ENCODE peak calls at places on chromosome 4, in seven cellular contexts. W is tibial artery; M is mammary epithelial cell; C is CD8-positive, alpha-beta T cell; B is endodermal cell; O is OCI-LY7; H is mucosa of descending colon. G is an unnamed sample. For H3K4me1, the result is how much of the 10 kb centered on the place peaks cover.

GRCh38 chr4:127975121-127975770 is 10.0 kb downstream of the ABHD18 start:
- DNase-seq in W (no peak), M (peak), C (no peak), B (no peak), O (no peak), H (no peak), G (no peak)

GRCh38 chr4:187387709-187388108 is 607.9 kb upstream of the ZFP42 start:
- DNase-seq in W (no peak), M (no peak), C (no peak), B (no peak), O (no peak), H (no peak), G (no peak)

GRCh38 chr4:147591048-147591577 is 26.1 kb upstream of the TMEM184C start:
- DNase-seq in W (no peak), M (no peak), C (no peak), B (no peak), O (no peak), H (no peak), G (no peak)

GRCh38 chr4:127214001-127214400 is 418.8 kb upstream of the INTU start:
- DNase-seq in W (no peak), M (no peak), C (no peak), B (no peak), O (no peak), H (no peak), G (no peak)

GRCh38 chr4:188619456-188620149 is 480.4 kb downstream of the TRIML1 start:
- DNase-seq in W (no peak), M (no peak), C (no peak), B (peak), O (no peak), H (no peak), G (no peak)

GRCh38 chr4:4842476-4843441 is 16.7 kb upstream of the MSX1 start:
- DNase-seq in W (peak), M (no peak), C (no peak), B (no peak), O (no peak), H (no peak), G (no peak)

GRCh38 chr4:169249214-169249973 is 21.4 kb downstream of the SH3RF1 start:
- DNase-seq in W (no peak), M (no peak), C (no peak), B (no peak), O (no peak), H (no peak), G (no peak)

GRCh38 chr4:167419468-167420133 is 185.3 kb upstream of the SPOCK3 start:
- DNase-seq in W (no peak), M (no peak), C (no peak), B (no peak), O (no peak), H (no peak), G (no peak)

GRCh38 chr4:71411976-71412375 is 73.2 kb downstream of the SLC4A4 start:
- DNase-seq in W (no peak), M (no peak), C (no peak), B (no peak), O (no peak), H (no peak), G (no peak)

GRCh38 chr4:15376594-15376993 is 51.2 kb upstream of the C1QTNF7 start:
- DNase-seq in W (no peak), M (peak), C (no peak), B (no peak), O (no peak), H (no peak), G (no peak)

GRCh38 chr4:184330008-184330400 is 112.3 kb upstream of the ENPP6 start:
- DNase-seq in W (peak), M (peak), C (no peak), B (no peak), O (no peak), H (no peak), G (no peak)

GRCh38 chr4:159526172-159526571 is 423.3 kb downstream of the RAPGEF2 start:
- DNase-seq in W (no peak), M (no peak), C (no peak), B (no peak), O (no peak), H (no peak), G (no peak)

GRCh38 chr4:43435303-43435702 is 542.8 kb downstream of the GRXCR1 start:
- DNase-seq in W (no peak), M (no peak), C (no peak), B (no peak), O (no peak), H (no peak), G (no peak)

GRCh38 chr4:105619193-105619931 is 66.9 kb downstream of the ARHGEF38 start:
- DNase-seq in W (peak), M (no peak), C (no peak), B (no peak), O (no peak), H (peak), G (peak)

DNA sequence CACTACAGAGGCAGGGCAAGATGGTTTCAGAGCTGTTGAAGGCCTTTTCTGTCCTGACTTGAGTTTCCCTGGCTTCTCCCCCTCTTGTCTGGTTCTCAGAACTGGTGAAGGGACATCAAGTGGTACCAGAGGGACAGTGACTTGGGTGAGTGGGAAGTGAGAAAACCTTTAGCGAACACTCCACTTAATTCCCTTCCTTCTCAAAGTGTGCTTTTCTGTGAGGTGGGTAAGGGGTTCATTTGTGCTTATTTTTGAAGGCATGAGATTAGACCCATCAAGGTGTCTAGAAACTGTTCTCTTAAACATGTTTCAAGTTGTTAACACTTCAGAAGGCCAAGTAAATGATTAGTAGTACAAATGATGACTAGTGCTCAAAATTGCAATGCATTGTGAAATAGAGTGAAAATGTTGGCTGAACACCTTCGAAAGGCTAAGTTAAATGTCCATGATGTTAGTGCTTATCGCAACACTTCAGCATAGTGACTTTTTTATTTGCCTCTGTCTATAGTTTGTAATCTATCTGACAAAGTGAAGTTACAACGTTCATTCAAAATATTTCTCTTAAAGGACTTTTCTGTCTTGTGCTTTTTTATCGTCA is 2.8 kb downstream of the AREG start:
- DNase-seq in W (no peak), M (no peak), C (no peak), B (no peak), O (no peak), H (no peak), G (no peak)
- H3K4me1 ChIP-seq in W (under half), M (under half), C (under half), B (under half), O (under half), H (under half), G (under half)

GRCh38 chr4:7956306-7957112 is 16.8 kb upstream of the AFAP1 start:
- DNase-seq in W (no peak), M (peak), C (no peak), B (no peak), O (no peak), H (no peak), G (no peak)

GRCh38 chr4:7950301-7951092 is 10.8 kb upstream of the AFAP1 start:
- DNase-seq in W (no peak), M (no peak), C (no peak), B (no peak), O (no peak), H (no peak), G (no peak)

GRCh38 chr4:7949759-7950158 is 10.1 kb upstream of the AFAP1 start:
- DNase-seq in W (no peak), M (no peak), C (no peak), B (no peak), O (no peak), H (no peak), G (no peak)

GRCh38 chr4:7955393-7955792 is 15.7 kb upstream of the AFAP1 start:
- DNase-seq in W (no peak), M (no peak), C (no peak), B (no peak), O (no peak), H (no peak), G (no peak)

DNA sequence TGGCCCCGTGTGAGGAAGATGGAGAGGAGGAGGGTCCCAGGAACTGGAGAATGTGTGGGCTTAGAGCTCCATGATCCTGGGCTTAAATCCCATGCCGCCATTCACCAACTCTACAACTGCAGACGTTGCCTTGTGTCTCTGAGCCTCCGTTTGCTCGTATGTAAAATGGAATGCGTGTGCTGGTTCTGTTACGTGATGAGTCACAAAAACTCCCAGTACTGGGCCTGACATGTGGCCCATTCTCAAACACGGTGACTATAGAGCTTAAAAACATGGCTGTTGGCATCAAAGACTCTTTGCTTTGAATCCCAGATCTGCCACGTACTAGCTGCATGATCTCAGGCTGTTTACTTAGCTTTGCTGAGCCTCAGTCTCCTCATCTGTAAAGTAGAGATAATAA is 13.0 kb upstream of the AFAP1 start:
- DNase-seq in W (no peak), M (no peak), C (no peak), B (no peak), O (no peak), H (no peak), G (no peak)
- H3K4me3 ChIP-seq in W (no peak), M (no peak), C (no peak), B (no peak), O (no peak), H (no peak), G (no peak)

GRCh38 chr4:81422591-81422990 is 49.1 kb downstream of the RASGEF1B start:
- DNase-seq in W (no peak), M (no peak), C (no peak), B (no peak), O (no peak), H (no peak), G (no peak)
- H3K4me1 ChIP-seq in W (under half), M (under half), C (under half), B (under half), O (under half), H (under half), G (under half)

GRCh38 chr4:38533024-38533556 is 130.9 kb upstream of the KLF3 start:
- DNase-seq in W (no peak), M (no peak), C (no peak), B (no peak), O (no peak), H (no peak), G (no peak)

GRCh38 chr4:38534344-38534743 is 129.7 kb upstream of the KLF3 start:
- DNase-seq in W (no peak), M (no peak), C (no peak), B (no peak), O (no peak), H (no peak), G (no peak)

GRCh38 chr4:38539501-38539900 is 124.5 kb upstream of the KLF3 start:
- DNase-seq in W (no peak), M (no peak), C (no peak), B (no peak), O (no peak), H (no peak), G (no peak)

DNA sequence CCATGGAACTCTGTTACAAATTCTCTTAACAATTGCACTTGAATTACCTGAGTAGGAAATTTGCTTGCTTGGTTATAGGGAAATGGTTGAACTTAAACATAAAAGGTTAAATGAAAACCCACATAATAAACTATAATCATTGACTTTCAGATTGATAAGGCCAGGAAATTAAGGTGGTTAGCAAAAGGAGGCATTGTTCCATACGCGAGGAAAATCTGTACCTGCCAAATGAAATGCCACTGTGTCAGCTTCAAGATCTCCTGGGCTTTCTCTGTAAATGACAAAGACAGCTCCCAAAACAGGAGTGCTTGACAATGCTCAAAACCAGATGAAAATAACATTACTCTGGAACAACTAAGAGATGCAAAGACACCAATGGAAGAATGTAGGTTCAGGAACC is 125.5 kb upstream of the KLF3 start:
- DNase-seq in W (no peak), M (no peak), C (no peak), B (no peak), O (no peak), H (no peak), G (no peak)
- H3K4me3 ChIP-seq in W (no peak), M (no peak), C (no peak), B (no peak), O (no peak), H (no peak), G (no peak)

DNA sequence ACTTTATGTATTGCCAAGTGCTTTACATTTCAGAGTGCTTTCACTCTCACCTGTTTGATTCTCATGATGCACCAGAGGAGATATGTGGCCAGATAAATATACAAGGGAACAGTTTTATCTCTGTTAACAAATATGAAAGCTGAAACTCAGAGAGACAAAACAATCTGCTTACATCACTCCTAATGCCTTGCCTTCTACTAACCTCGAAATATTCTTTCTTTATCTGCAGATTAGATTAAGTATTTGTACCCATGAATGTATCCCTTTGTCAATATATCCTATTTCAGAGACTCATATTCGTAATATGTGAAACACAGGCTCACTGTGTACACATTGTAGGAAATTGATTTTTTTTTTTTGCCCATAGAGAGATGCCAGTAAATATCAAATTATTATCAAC is 178.1 kb downstream of the NWD2 start:
- DNase-seq in W (no peak), M (no peak), C (no peak), B (no peak), O (no peak), H (no peak), G (no peak)
- H3K4me1 ChIP-seq in W (under half), M (under half), C (under half), B (under half), O (under half), H (under half), G (under half)

GRCh38 chr4:17807446-17807845 is 3.1 kb downstream of the DCAF16 start:
- DNase-seq in W (no peak), M (no peak), C (no peak), B (no peak), O (no peak), H (no peak), G (no peak)
- H3K4me3 ChIP-seq in W (peak), M (peak), C (no peak), B (peak), O (peak), H (no peak), G (no peak)

GRCh38 chr4:3388461-3389185 is 53.1 kb upstream of the HGFAC start:
- DNase-seq in W (peak), M (peak), C (no peak), B (peak), O (no peak), H (peak), G (no peak)

GRCh38 chr4:3386486-3386885 is 55.3 kb upstream of the HGFAC start:
- DNase-seq in W (no peak), M (peak), C (no peak), B (no peak), O (no peak), H (no peak), G (no peak)

GRCh38 chr4:3387154-3387942 is 54.4 kb upstream of the HGFAC start:
- DNase-seq in W (no peak), M (peak), C (no peak), B (peak), O (peak), H (no peak), G (no peak)

GRCh38 chr4:3389186-3389878 is 52.4 kb upstream of the HGFAC start:
- DNase-seq in W (peak), M (no peak), C (no peak), B (no peak), O (no peak), H (no peak), G (no peak)

DNA sequence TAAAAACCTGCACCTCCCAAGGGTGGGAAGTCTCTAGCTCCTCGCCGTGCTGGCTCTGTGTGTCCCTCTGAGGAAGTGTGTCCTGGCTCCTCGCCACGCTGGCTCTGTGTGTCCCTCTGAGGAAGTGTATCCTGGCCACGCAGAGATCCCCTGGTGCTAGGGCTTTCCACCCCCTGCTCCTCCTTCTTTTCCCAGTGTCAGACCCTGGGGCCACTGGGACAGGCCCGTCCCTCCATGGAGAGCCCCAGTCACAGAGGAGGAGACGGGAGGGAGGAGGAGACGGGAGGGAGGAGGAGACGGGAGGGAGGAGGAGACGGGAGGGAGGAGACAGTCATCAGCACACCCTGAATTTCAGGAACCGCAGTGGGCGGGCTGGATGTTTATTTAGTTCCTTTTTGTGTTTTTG is 53.8 kb upstream of the HGFAC start:
- DNase-seq in W (peak), M (peak), C (no peak), B (peak), O (no peak), H (peak), G (peak)
- H3K4me1 ChIP-seq in W (under half), M (under half), C (under half), B (under half), O (under half), H (under half), G (under half)

GRCh38 chr4:156773648-156774357 is 197.8 kb downstream of the PDGFC start:
- DNase-seq in W (no peak), M (peak), C (no peak), B (no peak), O (no peak), H (no peak), G (no peak)

GRCh38 chr4:156778093-156778492 is 193.5 kb downstream of the PDGFC start:
- DNase-seq in W (no peak), M (peak), C (no peak), B (no peak), O (no peak), H (no peak), G (no peak)

GRCh38 chr4:156771171-156771837 is 200.3 kb downstream of the PDGFC start:
- DNase-seq in W (peak), M (peak), C (no peak), B (no peak), O (no peak), H (no peak), G (peak)

GRCh38 chr4:156775803-156776202 is 195.8 kb downstream of the PDGFC start:
- DNase-seq in W (no peak), M (no peak), C (no peak), B (no peak), O (no peak), H (no peak), G (no peak)

GRCh38 chr4:156774422-156774821 is 197.2 kb downstream of the PDGFC start:
- DNase-seq in W (no peak), M (peak), C (no peak), B (no peak), O (no peak), H (no peak), G (no peak)
- H3K4me3 ChIP-seq in W (no peak), M (peak), C (no peak), B (no peak), O (no peak), H (no peak), G (no peak)

G was measured in lung.